ENCODE peak calls at places on chromosome 9, in five cellular contexts. T, Y, G, F and Q are unnamed samples.
A peak's percentile ranks its signal among the peaks of the same experiment; 100 is the strongest.

GRCh38 chr9:19446361-19446861 is 37.6 kb downstream of the ACER2 start:
- DNase-seq in G (no peak), Y (no peak), T (peak; percentile 64), F (no peak), Q (no peak)

GRCh38 chr9:116219686-116220085 is 66.1 kb downstream of the PAPPA start:
- DNase-seq in F (no peak), Y (no peak), T (no peak), G (no peak), Q (no peak)

GRCh38 chr9:124831642-124832364 is 21.5 kb upstream of the WDR38 start:
- DNase-seq in T (no peak), F (no peak), Y (no peak), G (no peak), Q (no peak)

GRCh38 chr9:127370651-127371648 is 26.0 kb upstream of the SLC2A8 start:
- DNase-seq in G (no peak), T (no peak), Y (no peak), F (no peak), Q (no peak)

GRCh38 chr9:105694320-105694847 is at the start of gene TMEM38B:
- DNase-seq in F (peak; percentile 94), T (peak; percentile 45), Y (no peak), G (peak; percentile 71), Q (peak; percentile 54)

GRCh38 chr9:71740199-71740598 is 28.1 kb downstream of the CEMIP2 start:
- DNase-seq in F (no peak), Y (no peak), T (no peak), G (no peak), Q (peak; percentile 44)

GRCh38 chr9:104104407-104104806 is 10.3 kb downstream of the SMC2 start:
- DNase-seq in T (no peak), Y (no peak), G (no peak), F (no peak), Q (no peak)

GRCh38 chr9:137385061-137385655 is 37.8 kb downstream of the EXD3 start:
- DNase-seq in T (no peak), F (no peak), G (no peak), Y (no peak), Q (no peak)

GRCh38 chr9:20321683-20322082 is 300.6 kb downstream of the MLLT3 start:
- DNase-seq in F (no peak), T (no peak), G (no peak), Y (no peak), Q (peak; percentile 83)

GRCh38 chr9:33473216-33473615 is 508 bp downstream of the NOL6 start:
- DNase-seq in G (no peak), Y (no peak), T (no peak), F (peak; percentile 10), Q (no peak)

GRCh38 chr9:87077986-87078385 is 130.7 kb upstream of the GAS1 start:
- DNase-seq in G (no peak), T (no peak), Y (no peak), F (peak; percentile 78), Q (no peak)

GRCh38 chr9:127776919-127777280 is 1.6 kb downstream of the SH2D3C start:
- DNase-seq in G (no peak), Y (no peak), F (no peak), T (no peak), Q (no peak)

GRCh38 chr9:6194934-6195333 is 20.7 kb upstream of the IL33 start:
- DNase-seq in G (no peak), Y (no peak), T (no peak), F (peak; percentile 7), Q (peak; percentile 25)

GRCh38 chr9:21465859-21466518 is 16.1 kb downstream of the IFNE start:
- DNase-seq in T (peak; percentile 48), G (peak; percentile 71), F (peak; percentile 91), Y (no peak), Q (peak; percentile 60)

GRCh38 chr9:125681657-125682056 is 25.4 kb downstream of the MAPKAP1 start:
- DNase-seq in F (no peak), G (no peak), Y (no peak), T (no peak), Q (no peak)

GRCh38 chr9:122095010-122095767 is 2.1 kb upstream of the TTLL11 start:
- DNase-seq in Y (no peak), F (peak; percentile 81), T (no peak), G (peak; percentile 79), Q (peak; percentile 55)

GRCh38 chr9:98958271-98958989 is 14.7 kb downstream of the COL15A1 start:
- DNase-seq in Y (peak; percentile 21), F (peak; percentile 49), G (peak; percentile 51), T (no peak), Q (no peak)

GRCh38 chr9:116149844-116150243 is 3.7 kb upstream of the PAPPA start:
- DNase-seq in Y (no peak), F (peak; percentile 85), G (no peak), T (no peak), Q (no peak)

GRCh38 chr9:134965851-134966250 is 48.1 kb upstream of the FCN1 start:
- DNase-seq in Y (no peak), T (no peak), G (no peak), F (no peak), Q (no peak)

GRCh38 chr9:127561491-127562270 is 50.4 kb upstream of the STXBP1 start:
- DNase-seq in F (peak; percentile 98), T (no peak), Y (peak; percentile 92), G (peak; percentile 99), Q (peak; percentile 99)

GRCh38 chr9:37591775-37592107 is 656 bp downstream of the TOMM5 start:
- DNase-seq in F (peak; percentile 25), T (no peak), Y (no peak), G (no peak), Q (no peak)

GRCh38 chr9:14591411-14591810 is 101.8 kb downstream of the ZDHHC21 start:
- DNase-seq in F (no peak), Y (no peak), G (no peak), T (no peak), Q (no peak)

DNA sequence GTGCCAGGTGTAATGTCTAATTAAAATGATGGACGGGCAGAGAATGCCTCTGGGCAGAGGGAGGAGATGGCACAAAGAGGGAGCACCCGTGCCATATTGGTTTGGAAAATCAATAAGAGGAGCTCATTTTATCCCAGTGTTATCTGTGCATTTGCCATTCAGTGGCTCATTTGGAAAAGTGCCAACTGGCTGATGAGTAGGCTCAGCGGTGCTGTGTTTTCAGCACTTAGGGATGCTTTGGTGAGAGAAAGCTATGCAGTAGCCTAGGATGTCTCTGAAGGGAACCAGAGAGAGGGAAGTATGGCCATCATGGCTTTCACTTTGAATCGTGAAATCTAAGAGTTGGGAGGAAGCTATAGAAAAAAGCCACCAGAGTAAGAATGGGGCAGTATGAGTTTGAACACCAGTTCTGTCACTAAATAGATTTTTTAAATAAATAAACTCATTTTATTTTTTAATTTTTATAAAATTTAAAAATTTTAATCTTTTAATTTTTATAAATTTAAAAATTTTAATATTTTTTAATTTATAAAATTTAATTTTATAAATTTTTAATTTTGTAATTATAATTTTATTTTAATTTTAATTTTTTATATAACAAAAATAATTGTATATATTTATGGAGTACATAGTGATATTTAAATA is 472.8 kb downstream of the BRINP1 start:
- DNase-seq in Y (no peak), G (no peak), T (no peak), F (no peak), Q (no peak)
- H3K4me3 ChIP-seq in Y (no peak overlapping the region), G (no peak overlapping the region), T (no peak overlapping the region), F (no peak overlapping the region), Q (no peak overlapping the region)

GRCh38 chr9:3371842-3372241 is 154.0 kb downstream of the RFX3 start:
- DNase-seq in F (no peak), Y (no peak), G (no peak), T (no peak), Q (no peak)

GRCh38 chr9:3370715-3371114 is 155.1 kb downstream of the RFX3 start:
- DNase-seq in G (no peak), Y (no peak), T (no peak), F (no peak), Q (no peak)

GRCh38 chr9:3361689-3362392 is 164.0 kb downstream of the RFX3 start:
- DNase-seq in Y (no peak), F (peak; percentile 19), G (no peak), T (no peak), Q (no peak)

DNA sequence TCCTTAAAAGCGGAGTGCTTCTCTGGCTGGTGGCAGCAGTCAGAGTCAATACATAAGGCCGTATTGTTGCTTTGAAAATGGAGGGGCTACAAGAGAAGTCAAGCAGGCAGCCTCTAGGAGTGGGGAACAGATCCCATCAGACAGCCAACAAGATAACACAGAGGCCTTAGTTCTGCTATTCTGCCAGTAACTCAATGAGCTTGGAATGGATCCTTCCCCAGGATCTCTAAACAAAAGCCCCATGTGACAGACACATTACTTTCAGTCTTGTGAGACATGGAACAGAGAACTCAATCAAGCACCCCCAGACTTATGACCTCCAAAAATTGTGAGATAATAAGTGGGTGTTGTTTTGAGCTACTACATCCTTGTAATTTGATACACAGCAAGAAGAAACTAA is 158.6 kb downstream of the RFX3 start:
- DNase-seq in T (no peak), F (no peak), G (no peak), Y (no peak), Q (no peak)
- H3K4me3 ChIP-seq in T (no peak overlapping the region), F (no peak overlapping the region), G (no peak overlapping the region), Y (no peak overlapping the region), Q (no peak overlapping the region)

GRCh38 chr9:36170531-36170930 is 1.3 kb downstream of the CCIN start:
- DNase-seq in Y (no peak), T (no peak), F (no peak), G (no peak), Q (no peak)
- H3K4me3 ChIP-seq in Y (no peak overlapping the region), T (no peak overlapping the region), F (no peak overlapping the region), G (no peak overlapping the region), Q (no peak overlapping the region)

DNA sequence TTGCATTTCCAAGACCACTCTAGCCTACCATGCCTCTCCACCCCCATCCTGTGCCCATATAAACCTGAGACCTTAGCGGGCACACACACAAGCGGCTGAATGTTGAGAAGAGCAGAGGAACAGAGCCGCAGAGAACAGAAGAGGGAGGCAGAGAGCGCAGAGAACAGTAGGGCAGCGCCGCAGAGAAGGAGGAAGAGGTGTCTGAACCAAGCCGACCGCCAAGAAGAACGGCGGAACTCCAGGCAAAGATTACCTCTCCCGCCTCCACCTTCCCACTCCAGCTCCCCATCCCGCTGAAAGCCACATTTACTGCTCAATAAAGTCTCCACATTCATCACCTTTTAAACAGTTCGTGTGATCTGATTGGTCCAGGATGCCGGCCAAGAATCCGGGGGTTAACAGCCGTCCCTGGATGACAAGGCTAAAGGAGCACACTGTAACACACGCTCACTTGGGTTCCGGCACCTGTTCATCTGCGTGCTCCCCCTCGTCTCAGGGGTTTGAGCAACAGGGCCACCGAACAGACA is 33.2 kb downstream of the GRIN3A start:
- DNase-seq in Y (no peak), G (peak; percentile 1), F (no peak), T (peak; percentile 58), Q (peak; percentile 8)
- H3K4me3 ChIP-seq in Y (no peak overlapping the region), G (no peak overlapping the region), F (no peak overlapping the region), T (peak overlapping the region; percentile 27), Q (no peak overlapping the region)

DNA sequence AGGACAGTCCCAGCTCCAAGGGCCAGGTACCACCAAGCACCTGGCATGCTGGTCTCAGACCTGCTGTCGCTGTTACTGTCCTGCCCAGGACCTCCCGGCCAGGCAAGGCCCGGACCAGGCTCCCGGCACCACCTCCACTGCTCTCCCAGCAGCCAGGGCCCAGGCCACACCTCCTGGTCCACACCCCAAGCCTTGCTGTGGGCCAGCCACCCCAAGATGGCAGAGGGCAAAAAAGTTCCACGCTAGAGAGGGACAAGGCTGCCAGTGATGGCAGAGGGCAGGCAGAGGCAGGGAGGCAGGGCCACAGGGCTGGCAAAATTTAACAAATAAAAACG is 1.1 kb downstream of the DNLZ start:
- DNase-seq in F (no peak), G (no peak), Y (no peak), T (no peak), Q (no peak)
- H3K4me3 ChIP-seq in F (no peak overlapping the region), G (no peak overlapping the region), Y (no peak overlapping the region), T (no peak overlapping the region), Q (no peak overlapping the region)

GRCh38 chr9:81613002-81613750 is 76.2 kb downstream of the TLE1 start:
- DNase-seq in F (peak; percentile 92), T (no peak), Y (no peak), G (peak; percentile 73), Q (no peak)
- H3K4me3 ChIP-seq in F (no peak overlapping the region), T (no peak overlapping the region), Y (no peak overlapping the region), G (no peak overlapping the region), Q (no peak overlapping the region)